ENCODE peak calls at places on chromosomes 1 and 21, in ten cellular contexts. One of them, this sample, is unnamed.

GRCh38 chr1:109186704-109187071 is 27.0 kb upstream of the SARS1 start:
- DNase-seq in K562: no peak
- DNase-seq in progenitor cell of endocrine pancreas: no peak
- DNase-seq in cardiac muscle cell: no peak
- DNase-seq in ecto neural progenitor cell: no peak
- DNase-seq in RWPE1: no peak
- DNase-seq in HT1080: no peak
- DNase-seq in ascending aorta: no peak
- DNase-seq in thyroid gland: peak
- DNase-seq in NCI-H1105: no peak
- DNase-seq in this sample: no peak

GRCh38 chr1:41024953-41025352 is 3.4 kb upstream of the SLFNL1 start:
- DNase-seq in ecto neural progenitor cell: no peak
- DNase-seq in NCI-H1105: no peak
- DNase-seq in thyroid gland: no peak
- DNase-seq in cardiac muscle cell: no peak
- DNase-seq in HT1080: no peak
- DNase-seq in RWPE1: no peak
- DNase-seq in K562: no peak
- DNase-seq in progenitor cell of endocrine pancreas: no peak
- DNase-seq in ascending aorta: no peak
- DNase-seq in this sample: no peak

GRCh38 chr1:54510715-54511270 is 37.2 kb upstream of the ACOT11 start:
- DNase-seq in K562: no peak
- DNase-seq in progenitor cell of endocrine pancreas: no peak
- DNase-seq in thyroid gland: no peak
- DNase-seq in cardiac muscle cell: no peak
- DNase-seq in NCI-H1105: no peak
- DNase-seq in RWPE1: no peak
- DNase-seq in HT1080: no peak
- DNase-seq in ecto neural progenitor cell: no peak
- DNase-seq in ascending aorta: no peak
- DNase-seq in this sample: no peak

GRCh38 chr1:208086116-208086515 is 158.1 kb downstream of the PLXNA2 start:
- DNase-seq in cardiac muscle cell: peak
- DNase-seq in ascending aorta: no peak
- DNase-seq in HT1080: no peak
- DNase-seq in K562: no peak
- DNase-seq in NCI-H1105: no peak
- DNase-seq in progenitor cell of endocrine pancreas: no peak
- DNase-seq in RWPE1: peak
- DNase-seq in thyroid gland: no peak
- DNase-seq in ecto neural progenitor cell: no peak
- DNase-seq in this sample: no peak

GRCh38 chr1:31498376-31499040 is 77.8 kb upstream of the TINAGL1 start:
- DNase-seq in K562: no peak
- DNase-seq in RWPE1: no peak
- DNase-seq in ascending aorta: peak
- DNase-seq in ecto neural progenitor cell: no peak
- DNase-seq in progenitor cell of endocrine pancreas: no peak
- DNase-seq in thyroid gland: no peak
- DNase-seq in cardiac muscle cell: no peak
- DNase-seq in HT1080: no peak
- DNase-seq in NCI-H1105: no peak
- DNase-seq in this sample: no peak

GRCh38 chr1:109243221-109243620 is 6.1 kb upstream of the CELSR2 start:
- DNase-seq in NCI-H1105: no peak
- DNase-seq in RWPE1: no peak
- DNase-seq in K562: no peak
- DNase-seq in HT1080: no peak
- DNase-seq in ecto neural progenitor cell: no peak
- DNase-seq in ascending aorta: no peak
- DNase-seq in thyroid gland: no peak
- DNase-seq in cardiac muscle cell: no peak
- DNase-seq in progenitor cell of endocrine pancreas: no peak
- DNase-seq in this sample: no peak

GRCh38 chr21:26136686-26137085 is 33.9 kb downstream of the APP start:
- DNase-seq in cardiac muscle cell: no peak
- DNase-seq in RWPE1: no peak
- DNase-seq in HT1080: no peak
- DNase-seq in progenitor cell of endocrine pancreas: no peak
- DNase-seq in thyroid gland: no peak
- DNase-seq in ascending aorta: no peak
- DNase-seq in K562: no peak
- DNase-seq in ecto neural progenitor cell: no peak
- DNase-seq in NCI-H1105: no peak
- DNase-seq in this sample: no peak

GRCh38 chr1:198788561-198789064 is 149.8 kb downstream of the PTPRC start:
- DNase-seq in K562: no peak
- DNase-seq in HT1080: peak
- DNase-seq in NCI-H1105: no peak
- DNase-seq in thyroid gland: no peak
- DNase-seq in progenitor cell of endocrine pancreas: no peak
- DNase-seq in ecto neural progenitor cell: peak
- DNase-seq in RWPE1: no peak
- DNase-seq in cardiac muscle cell: peak
- DNase-seq in ascending aorta: no peak
- DNase-seq in this sample: no peak

GRCh38 chr1:31614538-31615005 is 2.9 kb upstream of the HCRTR1 start:
- DNase-seq in RWPE1: no peak
- DNase-seq in ascending aorta: no peak
- DNase-seq in K562: no peak
- DNase-seq in NCI-H1105: no peak
- DNase-seq in ecto neural progenitor cell: peak
- DNase-seq in cardiac muscle cell: no peak
- DNase-seq in thyroid gland: no peak
- DNase-seq in progenitor cell of endocrine pancreas: no peak
- DNase-seq in HT1080: no peak
- DNase-seq in this sample: no peak

GRCh38 chr1:8424539-8425116 is 106.7 kb downstream of the SLC45A1 start:
- DNase-seq in progenitor cell of endocrine pancreas: no peak
- DNase-seq in HT1080: peak
- DNase-seq in ecto neural progenitor cell: peak
- DNase-seq in ascending aorta: peak
- DNase-seq in cardiac muscle cell: no peak
- DNase-seq in K562: no peak
- DNase-seq in NCI-H1105: no peak
- DNase-seq in RWPE1: peak
- DNase-seq in thyroid gland: peak
- DNase-seq in this sample: no peak

GRCh38 chr1:185317886-185318310 is 855 bp upstream of the IVNS1ABP start:
- DNase-seq in RWPE1: peak
- DNase-seq in ascending aorta: peak
- DNase-seq in ecto neural progenitor cell: no peak
- DNase-seq in NCI-H1105: peak
- DNase-seq in progenitor cell of endocrine pancreas: peak
- DNase-seq in HT1080: no peak
- DNase-seq in K562: peak
- DNase-seq in cardiac muscle cell: peak
- DNase-seq in thyroid gland: peak
- DNase-seq in this sample: no peak

GRCh38 chr1:3735027-3735682 is 17.1 kb upstream of the CCDC27 start:
- DNase-seq in NCI-H1105: no peak
- DNase-seq in progenitor cell of endocrine pancreas: no peak
- DNase-seq in HT1080: no peak
- DNase-seq in thyroid gland: no peak
- DNase-seq in ascending aorta: no peak
- DNase-seq in cardiac muscle cell: no peak
- DNase-seq in K562: no peak
- DNase-seq in ecto neural progenitor cell: no peak
- DNase-seq in RWPE1: no peak
- DNase-seq in this sample: no peak

GRCh38 chr21:21003701-21004100 is 5.5 kb downstream of the NCAM2 start:
- DNase-seq in progenitor cell of endocrine pancreas: no peak
- DNase-seq in cardiac muscle cell: peak
- DNase-seq in RWPE1: no peak
- DNase-seq in NCI-H1105: peak
- DNase-seq in ecto neural progenitor cell: no peak
- DNase-seq in thyroid gland: no peak
- DNase-seq in HT1080: peak
- DNase-seq in K562: peak
- DNase-seq in ascending aorta: no peak
- DNase-seq in this sample: peak

GRCh38 chr1:248841702-248842395 is 3.8 kb downstream of the ZNF672 start:
- DNase-seq in ascending aorta: peak
- DNase-seq in NCI-H1105: no peak
- DNase-seq in RWPE1: no peak
- DNase-seq in thyroid gland: peak
- DNase-seq in cardiac muscle cell: peak
- DNase-seq in progenitor cell of endocrine pancreas: no peak
- DNase-seq in K562: no peak
- DNase-seq in HT1080: peak
- DNase-seq in ecto neural progenitor cell: peak
- DNase-seq in this sample: peak

GRCh38 chr1:227764019-227764391 is 28.8 kb downstream of the SNAP47 start:
- DNase-seq in ecto neural progenitor cell: no peak
- DNase-seq in progenitor cell of endocrine pancreas: no peak
- DNase-seq in cardiac muscle cell: no peak
- DNase-seq in ascending aorta: no peak
- DNase-seq in thyroid gland: no peak
- DNase-seq in RWPE1: peak
- DNase-seq in NCI-H1105: no peak
- DNase-seq in HT1080: peak
- DNase-seq in K562: no peak
- DNase-seq in this sample: no peak

GRCh38 chr1:76881726-76882125 is 14.4 kb downstream of the ST6GALNAC5 start:
- DNase-seq in HT1080: no peak
- DNase-seq in RWPE1: no peak
- DNase-seq in thyroid gland: no peak
- DNase-seq in progenitor cell of endocrine pancreas: no peak
- DNase-seq in ascending aorta: no peak
- DNase-seq in K562: no peak
- DNase-seq in ecto neural progenitor cell: no peak
- DNase-seq in NCI-H1105: no peak
- DNase-seq in cardiac muscle cell: no peak
- DNase-seq in this sample: peak

GRCh38 chr21:29130234-29130993 is at the start of gene MAP3K7CL:
- DNase-seq in HT1080: peak
- DNase-seq in cardiac muscle cell: peak
- DNase-seq in K562: no peak
- DNase-seq in RWPE1: peak
- DNase-seq in ecto neural progenitor cell: no peak
- DNase-seq in thyroid gland: no peak
- DNase-seq in ascending aorta: peak
- DNase-seq in progenitor cell of endocrine pancreas: no peak
- DNase-seq in NCI-H1105: no peak
- DNase-seq in this sample: peak

GRCh38 chr1:153352523-153352922 is 3.9 kb upstream of the PGLYRP4 start:
- DNase-seq in cardiac muscle cell: peak
- DNase-seq in progenitor cell of endocrine pancreas: peak
- DNase-seq in ascending aorta: peak
- DNase-seq in HT1080: peak
- DNase-seq in ecto neural progenitor cell: peak
- DNase-seq in NCI-H1105: peak
- DNase-seq in K562: peak
- DNase-seq in thyroid gland: peak
- DNase-seq in RWPE1: peak
- DNase-seq in this sample: peak

GRCh38 chr1:208654241-208654640 is 410.1 kb upstream of the PLXNA2 start:
- DNase-seq in NCI-H1105: no peak
- DNase-seq in progenitor cell of endocrine pancreas: no peak
- DNase-seq in K562: peak
- DNase-seq in HT1080: peak
- DNase-seq in thyroid gland: no peak
- DNase-seq in cardiac muscle cell: peak
- DNase-seq in ecto neural progenitor cell: no peak
- DNase-seq in RWPE1: peak
- DNase-seq in ascending aorta: no peak
- DNase-seq in this sample: no peak

GRCh38 chr1:157916895-157917294 is 75.3 kb upstream of the CD5L start:
- DNase-seq in progenitor cell of endocrine pancreas: no peak
- DNase-seq in HT1080: no peak
- DNase-seq in cardiac muscle cell: no peak
- DNase-seq in RWPE1: no peak
- DNase-seq in ascending aorta: no peak
- DNase-seq in thyroid gland: no peak
- DNase-seq in ecto neural progenitor cell: no peak
- DNase-seq in NCI-H1105: no peak
- DNase-seq in K562: no peak
- DNase-seq in this sample: no peak

GRCh38 chr21:31236528-31236927 is 107.5 kb downstream of the TIAM1 start:
- DNase-seq in NCI-H1105: no peak
- DNase-seq in cardiac muscle cell: no peak
- DNase-seq in ecto neural progenitor cell: no peak
- DNase-seq in thyroid gland: no peak
- DNase-seq in RWPE1: no peak
- DNase-seq in HT1080: peak
- DNase-seq in progenitor cell of endocrine pancreas: no peak
- DNase-seq in ascending aorta: no peak
- DNase-seq in K562: no peak
- DNase-seq in this sample: peak

GRCh38 chr1:94741956-94742355 is 78.2 kb upstream of the SLC44A3 start:
- DNase-seq in cardiac muscle cell: no peak
- DNase-seq in HT1080: no peak
- DNase-seq in progenitor cell of endocrine pancreas: no peak
- DNase-seq in K562: no peak
- DNase-seq in NCI-H1105: no peak
- DNase-seq in ecto neural progenitor cell: no peak
- DNase-seq in RWPE1: no peak
- DNase-seq in ascending aorta: no peak
- DNase-seq in thyroid gland: no peak
- DNase-seq in this sample: no peak

GRCh38 chr1:109640285-109640865 is 15.5 kb upstream of the GSTM4 start:
- DNase-seq in NCI-H1105: peak
- DNase-seq in K562: peak
- DNase-seq in RWPE1: peak
- DNase-seq in ecto neural progenitor cell: peak
- DNase-seq in HT1080: peak
- DNase-seq in thyroid gland: peak
- DNase-seq in progenitor cell of endocrine pancreas: peak
- DNase-seq in ascending aorta: peak
- DNase-seq in cardiac muscle cell: peak
- DNase-seq in this sample: no peak

GRCh38 chr1:209162651-209163050 is 420.9 kb upstream of the CAMK1G start:
- DNase-seq in progenitor cell of endocrine pancreas: no peak
- DNase-seq in HT1080: no peak
- DNase-seq in ecto neural progenitor cell: no peak
- DNase-seq in RWPE1: no peak
- DNase-seq in cardiac muscle cell: no peak
- DNase-seq in ascending aorta: peak
- DNase-seq in K562: no peak
- DNase-seq in NCI-H1105: no peak
- DNase-seq in thyroid gland: no peak
- DNase-seq in this sample: no peak

GRCh38 chr21:36186506-36187399 is 30.1 kb downstream of the DOP1B start:
- DNase-seq in cardiac muscle cell: no peak
- DNase-seq in NCI-H1105: no peak
- DNase-seq in ascending aorta: no peak
- DNase-seq in HT1080: no peak
- DNase-seq in ecto neural progenitor cell: no peak
- DNase-seq in K562: no peak
- DNase-seq in thyroid gland: peak
- DNase-seq in progenitor cell of endocrine pancreas: no peak
- DNase-seq in RWPE1: no peak
- DNase-seq in this sample: no peak

GRCh38 chr1:51861669-51862068 is 16.9 kb downstream of the NRDC start:
- DNase-seq in NCI-H1105: no peak
- DNase-seq in ecto neural progenitor cell: no peak
- DNase-seq in HT1080: no peak
- DNase-seq in ascending aorta: no peak
- DNase-seq in thyroid gland: no peak
- DNase-seq in K562: no peak
- DNase-seq in RWPE1: no peak
- DNase-seq in progenitor cell of endocrine pancreas: no peak
- DNase-seq in cardiac muscle cell: no peak
- DNase-seq in this sample: no peak

GRCh38 chr1:231683439-231684165 is 57.0 kb downstream of the DISC1 start:
- DNase-seq in RWPE1: no peak
- DNase-seq in HT1080: no peak
- DNase-seq in progenitor cell of endocrine pancreas: no peak
- DNase-seq in ecto neural progenitor cell: no peak
- DNase-seq in ascending aorta: no peak
- DNase-seq in cardiac muscle cell: no peak
- DNase-seq in K562: no peak
- DNase-seq in NCI-H1105: no peak
- DNase-seq in thyroid gland: no peak
- DNase-seq in this sample: no peak

GRCh38 chr1:39835110-39835509 is 46.4 kb upstream of the BMP8B start:
- DNase-seq in thyroid gland: no peak
- DNase-seq in ascending aorta: no peak
- DNase-seq in cardiac muscle cell: no peak
- DNase-seq in ecto neural progenitor cell: no peak
- DNase-seq in RWPE1: no peak
- DNase-seq in NCI-H1105: no peak
- DNase-seq in HT1080: no peak
- DNase-seq in K562: no peak
- DNase-seq in progenitor cell of endocrine pancreas: no peak
- DNase-seq in this sample: no peak

This sample was measured in foreskin melanocyte.